ENCODE peak calls at places on chromosomes 6 and 20, in five cellular contexts. L is mammary epithelial cell, Q is HCT116, Z is adipocyte, K is MM.1S. H is an unnamed sample.

GRCh38 chr20:62900692-62901584 is 25.4 kb downstream of the DIDO1 start:
- DNase-seq in L (peak; percentile 51), Q (no peak), Z (no peak), K (peak; percentile 11), H (no peak)

GRCh38 chr20:35515949-35516645 is 13.4 kb downstream of the C20orf173 start:
- DNase-seq in L (peak; percentile 86), Q (peak; percentile 44), Z (peak; percentile 68), K (no peak), H (peak; percentile 86)

GRCh38 chr6:131519670-131520436 is 53.2 kb upstream of the ARG1 start:
- DNase-seq in L (peak; percentile 29), Q (peak; percentile 40), Z (peak; percentile 64), K (peak; percentile 49), H (peak; percentile 45)

GRCh38 chr6:107600936-107601335 is 111.0 kb downstream of the SOBP start:
- DNase-seq in L (peak; percentile 12), Q (no peak), Z (peak; percentile 66), K (no peak), H (peak; percentile 47)

GRCh38 chr6:7561153-7561964 is 19.9 kb downstream of the DSP start:
- DNase-seq in L (peak; percentile 89), Q (no peak), Z (no peak), K (no peak), H (peak; percentile 27)

GRCh38 chr6:10166031-10166430 is 248.8 kb downstream of the TFAP2A start:
- DNase-seq in L (no peak), Q (no peak), Z (no peak), K (no peak), H (no peak)

GRCh38 chr6:44116643-44117382 is 10.4 kb downstream of the MRPL14 start:
- DNase-seq in L (peak; percentile 74), Q (no peak), Z (peak; percentile 82), K (no peak), H (peak; percentile 93)

GRCh38 chr6:74609857-74610256 is 596.0 kb downstream of the COL12A1 start:
- DNase-seq in L (no peak), Q (no peak), Z (peak; percentile 42), K (no peak), H (no peak)

GRCh38 chr6:105459049-105459448 is 56.2 kb upstream of the PREP start:
- DNase-seq in L (peak; percentile 65), Q (no peak), Z (no peak), K (no peak), H (no peak)

GRCh38 chr20:19840111-19840705 is 82.2 kb downstream of the RIN2 start:
- DNase-seq in L (no peak), Q (no peak), Z (no peak), K (no peak), H (no peak)

GRCh38 chr6:127458817-127459216 is 372 bp downstream of the KIAA0408 start:
- DNase-seq in L (peak; percentile 13), Q (no peak), Z (peak; percentile 82), K (no peak), H (peak; percentile 59)
- H3K9ac ChIP-seq in L (no peak overlapping the region), Q (no peak overlapping the region), Z (peak overlapping the region; percentile 86), K (no peak overlapping the region), H (no peak overlapping the region)

DNA sequence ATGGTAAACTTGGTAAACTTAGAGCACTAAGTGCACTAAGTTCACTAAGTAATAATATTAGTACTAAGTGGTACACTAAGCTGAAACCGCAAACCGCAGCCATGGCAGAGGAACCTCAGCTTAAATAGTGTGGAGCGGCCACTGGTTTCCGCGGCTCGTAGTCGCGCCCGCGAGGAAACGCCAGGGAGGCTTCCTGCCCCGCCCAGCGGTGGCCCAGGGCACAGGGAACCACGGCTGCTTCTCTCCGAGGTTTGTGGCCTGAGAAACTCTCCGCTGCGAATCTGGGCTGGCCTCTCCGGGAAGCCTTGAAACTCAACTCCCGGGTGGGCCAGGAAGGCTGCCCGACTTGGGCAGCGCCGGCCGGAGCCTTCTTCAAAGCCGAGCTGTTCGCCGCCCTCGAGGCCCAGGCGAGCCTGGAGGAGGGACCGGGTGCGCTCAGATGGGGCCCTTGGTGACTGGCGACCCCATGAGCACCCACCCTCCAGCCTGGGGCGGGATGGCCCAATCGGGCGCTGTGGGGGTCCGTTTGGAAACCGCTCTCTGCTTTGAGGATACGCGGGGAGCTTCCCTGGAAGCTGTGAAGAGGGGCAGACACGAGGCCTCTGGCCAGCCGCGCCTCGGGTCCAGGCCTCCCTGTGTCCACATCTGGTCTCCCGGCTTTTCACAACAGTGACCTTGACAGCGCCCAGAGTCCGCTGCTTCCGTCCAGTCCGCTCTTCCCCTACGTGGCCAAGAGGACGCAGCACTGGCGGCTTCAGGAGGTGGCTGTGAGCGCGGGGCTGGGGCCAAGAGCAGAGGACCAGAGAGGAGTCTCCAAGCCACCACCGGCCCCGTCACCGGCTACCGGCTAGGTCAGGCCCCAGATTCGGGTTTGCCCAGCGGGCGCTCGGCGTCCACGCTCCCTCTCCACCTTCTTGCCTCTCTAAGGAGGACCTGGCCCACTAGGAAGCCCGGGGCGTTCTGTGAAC is 25.4 kb upstream of the HLA-E start:
- DNase-seq in L (peak; percentile 55), Q (no peak), Z (no peak), K (peak; percentile 76), H (peak; percentile 50)
- H3K9ac ChIP-seq in L (no peak overlapping the region), Q (no peak overlapping the region), Z (no peak overlapping the region), K (no peak overlapping the region), H (no peak overlapping the region)

GRCh38 chr6:140490086-140490485 is 1115.6 kb upstream of the CITED2 start:
- DNase-seq in L (peak; percentile 5), Q (no peak), Z (no peak), K (no peak), H (peak; percentile 56)

GRCh38 chr6:140480852-140481251 is 1106.4 kb upstream of the CITED2 start:
- DNase-seq in L (no peak), Q (no peak), Z (peak; percentile 36), K (no peak), H (peak; percentile 71)

GRCh38 chr6:140486468-140487361 is 1112.3 kb upstream of the CITED2 start:
- DNase-seq in L (no peak), Q (no peak), Z (peak; percentile 20), K (no peak), H (peak; percentile 45)

GRCh38 chr6:140487586-140487985 is 1113.1 kb upstream of the CITED2 start:
- DNase-seq in L (no peak), Q (no peak), Z (peak; percentile 53), K (no peak), H (no peak)

GRCh38 chr6:140485740-140486467 is 1111.5 kb upstream of the CITED2 start:
- DNase-seq in L (peak; percentile 82), Q (peak; percentile 45), Z (peak; percentile 83), K (no peak), H (peak; percentile 95)
- H3K9ac ChIP-seq in L (no peak overlapping the region), Q (no peak overlapping the region), Z (peak overlapping the region; percentile 71), K (no peak overlapping the region), H (no peak overlapping the region)

GRCh38 chr6:168167431-168168315 is 88.7 kb upstream of the FRMD1 start:
- DNase-seq in L (no peak), Q (no peak), Z (no peak), K (no peak), H (no peak)

GRCh38 chr6:168166627-168167026 is 87.6 kb upstream of the FRMD1 start:
- DNase-seq in L (no peak), Q (no peak), Z (no peak), K (no peak), H (no peak)

GRCh38 chr6:168169624-168170023 is 90.6 kb upstream of the FRMD1 start:
- DNase-seq in L (no peak), Q (no peak), Z (no peak), K (no peak), H (no peak)

GRCh38 chr6:168177492-168177891 is 98.5 kb upstream of the FRMD1 start:
- DNase-seq in L (no peak), Q (no peak), Z (no peak), K (no peak), H (no peak)

GRCh38 chr6:168171673-168172352 is 92.8 kb upstream of the FRMD1 start:
- DNase-seq in L (no peak), Q (no peak), Z (no peak), K (no peak), H (no peak)
- H3K9ac ChIP-seq in L (no peak overlapping the region), Q (no peak overlapping the region), Z (no peak overlapping the region), K (no peak overlapping the region), H (no peak overlapping the region)

GRCh38 chr20:22491188-22491500 is 93.2 kb downstream of the FOXA2 start:
- DNase-seq in L (no peak), Q (no peak), Z (no peak), K (no peak), H (no peak)

GRCh38 chr20:22489614-22490286 is 94.6 kb downstream of the FOXA2 start:
- DNase-seq in L (no peak), Q (no peak), Z (no peak), K (no peak), H (no peak)

GRCh38 chr20:22495172-22495571 is 89.2 kb downstream of the FOXA2 start:
- DNase-seq in L (no peak), Q (no peak), Z (no peak), K (no peak), H (no peak)

GRCh38 chr20:22490287-22491187 is 93.8 kb downstream of the FOXA2 start:
- DNase-seq in L (no peak), Q (no peak), Z (peak; percentile 0), K (no peak), H (no peak)

DNA sequence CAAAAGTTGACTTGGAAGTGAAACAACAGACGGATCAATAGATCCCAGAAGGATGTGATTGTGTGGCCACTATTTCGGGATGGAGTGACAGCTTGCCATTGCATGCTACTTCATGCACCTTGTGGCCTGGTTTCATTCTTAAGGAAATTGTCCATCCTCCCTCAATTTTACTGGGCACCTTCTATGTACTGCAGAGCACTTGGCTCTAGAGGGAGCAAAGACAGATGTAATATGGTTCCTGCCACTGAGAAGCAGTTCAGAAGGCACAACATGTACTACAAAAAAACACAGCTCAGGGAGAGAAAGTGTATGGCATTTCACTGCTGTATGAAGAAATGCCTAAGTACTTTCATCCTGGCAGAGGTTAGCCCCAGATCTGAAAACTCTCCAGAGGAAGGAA is 91.9 kb downstream of the FOXA2 start:
- DNase-seq in L (no peak), Q (no peak), Z (no peak), K (no peak), H (no peak)
- H3K9ac ChIP-seq in L (no peak overlapping the region), Q (no peak overlapping the region), Z (no peak overlapping the region), K (no peak overlapping the region), H (no peak overlapping the region)

DNA sequence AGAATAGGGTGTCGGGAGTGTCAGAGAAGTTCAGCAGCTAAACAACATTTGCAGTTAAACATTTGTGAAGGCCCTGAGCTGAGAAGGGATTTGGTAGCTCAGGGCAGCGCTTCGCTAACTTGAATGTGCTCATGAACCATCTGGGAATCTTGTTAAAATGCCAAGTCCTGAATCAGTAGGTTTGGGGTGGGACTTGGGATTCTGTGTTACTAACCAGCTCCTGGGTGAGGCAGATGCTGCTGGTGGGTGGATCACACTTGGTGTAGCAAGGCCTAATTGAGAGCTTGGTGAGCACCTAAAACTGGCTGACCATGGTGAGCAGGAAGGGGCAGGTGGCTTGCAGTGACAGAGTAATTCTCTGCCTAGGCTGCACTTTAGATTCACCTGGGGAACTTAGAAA is 5.9 kb downstream of the PTPRA start:
- DNase-seq in L (peak; percentile 30), Q (no peak), Z (peak; percentile 72), K (no peak), H (peak; percentile 93)
- H3K9ac ChIP-seq in L (no peak overlapping the region), Q (no peak overlapping the region), Z (no peak overlapping the region), K (no peak overlapping the region), H (no peak overlapping the region)

H was measured in IMR-90.